ENCODE peak calls at places on chromosomes 4 and X, in nine cellular contexts. L, G, R, H, Q, W, N, S and J are unnamed samples.
A peak's percentile ranks its signal among the peaks of the same experiment; 100 is the strongest.

GRCh38 chr4:34035225-34035624 is 2209.1 kb downstream of the ARAP2 start:
- DNase-seq in L (no peak), Q (no peak), G (no peak), R (no peak), N (no peak), H (no peak), S (no peak), W (no peak), J (no peak)

GRCh38 chr4:112751447-112751846 is 114.5 kb downstream of the LARP7 start:
- DNase-seq in Q (no peak), W (no peak), R (no peak), G (no peak), H (no peak), L (no peak), S (no peak), N (no peak), J (no peak)

GRCh38 chrX:80578518-80579105 is 158.4 kb downstream of the TENT5D start:
- DNase-seq in W (peak; percentile 1), G (peak; percentile 2), N (no peak), Q (no peak), S (no peak), L (no peak), R (no peak), H (peak; percentile 33), J (no peak)

GRCh38 chr4:41719417-41719816 is 29.1 kb downstream of the PHOX2B start:
- DNase-seq in R (no peak), G (no peak), H (peak; percentile 33), W (peak; percentile 65), S (no peak), N (no peak), L (no peak), Q (no peak), J (no peak)

GRCh38 chrX:43813898-43814297 is 68.4 kb downstream of the MAOB start:
- DNase-seq in H (peak; percentile 40), R (no peak), Q (no peak), S (no peak), W (peak; percentile 4), G (peak; percentile 2), N (no peak), L (no peak), J (no peak)

GRCh38 chrX:13094780-13095425 is 50.5 kb upstream of the FAM9C start:
- DNase-seq in R (no peak), W (no peak), N (no peak), L (no peak), G (no peak), H (no peak), Q (no peak), S (no peak), J (no peak)

GRCh38 chrX:48465336-48465933 is 4.6 kb downstream of the SLC38A5 start:
- DNase-seq in R (no peak), G (no peak), L (no peak), N (peak; percentile 54), Q (no peak), W (peak; percentile 76), H (peak; percentile 94), S (no peak), J (no peak)

GRCh38 chr4:186067757-186068385 is 1.1 kb upstream of the TLR3 start:
- DNase-seq in S (no peak), N (peak; percentile 22), W (peak; percentile 57), L (peak; percentile 69), Q (peak; percentile 18), H (peak; percentile 57), G (peak; percentile 47), R (peak; percentile 5), J (peak; percentile 71)

GRCh38 chr4:113837397-113837796 is 75.9 kb upstream of the CAMK2D start:
- DNase-seq in W (peak; percentile 83), H (peak; percentile 93), S (no peak), N (peak; percentile 50), Q (no peak), R (peak; percentile 73), L (no peak), G (no peak), J (no peak)

GRCh38 chr4:169741569-169741968 is 16.2 kb downstream of the HPF1 start:
- DNase-seq in N (no peak), Q (no peak), L (no peak), S (no peak), G (no peak), W (peak; percentile 25), H (peak; percentile 34), R (no peak), J (no peak)

GRCh38 chr4:37735578-37735977 is 49.4 kb upstream of the RELL1 start:
- DNase-seq in R (no peak), N (no peak), W (no peak), H (no peak), G (no peak), L (no peak), Q (no peak), S (no peak), J (no peak)

GRCh38 chr4:21879187-21879586 is 69.4 kb downstream of the KCNIP4 start:
- DNase-seq in S (no peak), G (no peak), L (no peak), W (peak; percentile 71), N (peak; percentile 15), H (peak; percentile 76), Q (no peak), R (no peak), J (no peak)

GRCh38 chr4:140115140-140115539 is 38.8 kb downstream of the MAML3 start:
- DNase-seq in L (no peak), G (no peak), W (no peak), S (no peak), H (no peak), N (no peak), R (no peak), Q (no peak), J (no peak)

GRCh38 chr4:1459664-1460511 is 53.6 kb upstream of the NKX1-1 start:
- DNase-seq in H (no peak), R (no peak), S (no peak), G (no peak), W (no peak), L (peak; percentile 43), Q (no peak), N (no peak), J (peak; percentile 36)

GRCh38 chr4:158750379-158750778 is 18.4 kb upstream of the FNIP2 start:
- DNase-seq in N (peak; percentile 53), W (peak; percentile 82), Q (no peak), R (no peak), H (peak; percentile 55), L (no peak), G (no peak), S (no peak), J (no peak)

GRCh38 chr4:98996056-98996941 is 778 bp downstream of the METAP1 start:
- DNase-seq in G (peak; percentile 24), L (no peak), N (no peak), W (peak; percentile 40), Q (no peak), R (no peak), H (peak; percentile 28), S (no peak), J (no peak)

GRCh38 chr4:73929285-73929684 is 52.5 kb downstream of the PF4 start:
- DNase-seq in N (no peak), Q (no peak), W (no peak), S (no peak), R (no peak), H (no peak), L (no peak), G (no peak), J (no peak)

GRCh38 chr4:25925486-25926201 is 11.6 kb downstream of the SMIM20 start:
- DNase-seq in G (peak; percentile 73), N (no peak), S (no peak), W (peak; percentile 23), Q (no peak), L (no peak), H (peak; percentile 58), R (no peak), J (peak; percentile 58)

GRCh38 chr4:169044723-169045447 is 34.8 kb upstream of the CBR4 start:
- DNase-seq in R (no peak), S (no peak), Q (no peak), N (no peak), G (no peak), H (no peak), W (no peak), L (no peak), J (no peak)

GRCh38 chr4:68693325-68694075 is 23.0 kb upstream of the UGT2B15 start:
- DNase-seq in N (no peak), R (no peak), Q (no peak), S (no peak), L (no peak), W (no peak), H (no peak), G (no peak), J (no peak)

GRCh38 chr4:113449407-113449974 is 312.0 kb downstream of the CAMK2D start:
- DNase-seq in N (no peak), Q (no peak), R (no peak), H (peak; percentile 74), W (no peak), L (no peak), S (no peak), G (no peak), J (no peak)

GRCh38 chr4:41598580-41598979 is 60.6 kb downstream of the LIMCH1 start:
- DNase-seq in Q (no peak), W (no peak), G (no peak), N (no peak), H (no peak), S (no peak), L (no peak), R (no peak), J (no peak)

GRCh38 chr4:184812651-184813181 is 13.1 kb downstream of the ACSL1 start:
- DNase-seq in S (no peak), H (peak; percentile 71), G (no peak), N (no peak), R (no peak), W (peak; percentile 41), Q (no peak), L (no peak), J (no peak)

GRCh38 chrX:15358533-15358932 is 23.2 kb upstream of the PIGA start:
- DNase-seq in H (no peak), S (no peak), G (no peak), Q (no peak), N (no peak), W (no peak), R (peak; percentile 19), L (no peak), J (no peak)

GRCh38 chr4:159227378-159227777 is 124.5 kb downstream of the RAPGEF2 start:
- DNase-seq in Q (no peak), G (peak; percentile 1), H (peak; percentile 17), S (no peak), N (no peak), L (no peak), R (no peak), W (peak; percentile 14), J (no peak)

GRCh38 chr4:105838082-105838481 is 57.2 kb upstream of the NPNT start:
- DNase-seq in H (no peak), G (peak; percentile 26), S (no peak), Q (no peak), N (no peak), R (no peak), W (no peak), L (no peak), J (no peak)

GRCh38 chr4:8266508-8266907 is 3.0 kb upstream of the HTRA3 start:
- DNase-seq in N (no peak), W (no peak), G (no peak), R (no peak), H (no peak), S (no peak), Q (no peak), L (peak; percentile 73), J (no peak)

GRCh38 chr4:41241919-41242318 is 14.8 kb upstream of the UCHL1 start:
- DNase-seq in S (no peak), H (no peak), G (no peak), Q (no peak), N (no peak), R (no peak), W (no peak), L (no peak), J (no peak)

GRCh38 chr4:181427076-181427475 is 816.1 kb upstream of the TENM3 start:
- DNase-seq in H (no peak), N (no peak), W (no peak), Q (no peak), S (no peak), R (no peak), G (no peak), L (no peak), J (no peak)

GRCh38 chrX:42151808-42152207 is 228.5 kb upstream of the CASK start:
- DNase-seq in G (no peak), S (no peak), W (no peak), L (no peak), H (no peak), N (no peak), R (no peak), Q (no peak), J (no peak)

GRCh38 chr4:80072607-80073361 is at the start of gene ANTXR2:
- DNase-seq in L (peak; percentile 98), R (peak; percentile 74), N (peak; percentile 95), S (peak; percentile 45), Q (peak; percentile 49), H (peak; percentile 98), W (peak; percentile 97), G (peak; percentile 45), J (peak; percentile 92)